ENCODE peak calls at places on chromosomes 11 and 22, in six cellular contexts. J is activated T-helper 2 cell treated with anti-CD3 and anti-CD28 coated beads, Interferon-gamma antibody, Interleukin-2, Interleukin-4, amounts not matched to agents 10 μg/mL and 5 μg/mL and 100 μg/mL, durations not matched to agents 14 hours and 24 hours and 36 hours; D is transverse colon; Q is RPMI7951; F is activated naive CD4-positive, alpha-beta T cell treated with anti-CD3 and anti-CD28 coated beads, Interleukin-2, amount 10 ng/mL, durations not matched to agents 7 days and 5 days; M is brain pericyte. G is an unnamed sample.

GRCh38 chr11:122796128-122796717 is 42.1 kb upstream of the CRTAM start:
- DNase-seq in J (peak), D (peak), Q (peak), F (peak), M (no peak), G (no peak)

GRCh38 chr11:76161261-76161961 is 44.9 kb downstream of the WNT11 start:
- DNase-seq in J (no peak), D (no peak), Q (no peak), F (no peak), M (no peak), G (no peak)

GRCh38 chr11:33590471-33590870 is 110.2 kb downstream of the C11orf91 start:
- DNase-seq in J (no peak), D (no peak), Q (no peak), F (no peak), M (no peak), G (no peak)

GRCh38 chr22:33803371-33803770 is 116.9 kb downstream of the LARGE1 start:
- DNase-seq in J (no peak), D (no peak), Q (peak), F (no peak), M (no peak), G (no peak)

GRCh38 chr11:68878022-68878421 is 25.6 kb downstream of the MRPL21 start:
- DNase-seq in J (no peak), D (no peak), Q (no peak), F (no peak), M (no peak), G (no peak)

GRCh38 chr11:131495417-131495816 is 125.0 kb downstream of the NTM start:
- DNase-seq in J (no peak), D (peak), Q (no peak), F (no peak), M (no peak), G (no peak)

GRCh38 chr22:39253427-39254070 is 8.8 kb upstream of the PDGFB start:
- DNase-seq in J (no peak), D (peak), Q (peak), F (peak), M (no peak), G (peak)

GRCh38 chr11:65444314-65445051 is 21.9 kb downstream of the NEAT1 start:
- DNase-seq in J (no peak), D (no peak), Q (no peak), F (no peak), M (no peak), G (peak)

GRCh38 chr11:69463181-69463891 is 18.1 kb upstream of the LINC01488 start:
- DNase-seq in J (no peak), D (no peak), Q (peak), F (no peak), M (no peak), G (no peak)

GRCh38 chr22:19578180-19579004 is 54.2 kb upstream of the CLDN5 start:
- DNase-seq in J (no peak), D (no peak), Q (no peak), F (no peak), M (no peak), G (no peak)

GRCh38 chr11:31921066-31921465 is 109.9 kb upstream of the PAX6 start:
- DNase-seq in J (no peak), D (no peak), Q (peak), F (no peak), M (no peak), G (no peak)

GRCh38 chr22:43337385-43337784 is 5.8 kb downstream of the SCUBE1 start:
- DNase-seq in J (no peak), D (no peak), Q (peak), F (no peak), M (no peak), G (no peak)

G was measured in GM06990.